ENCODE peak calls at places on chromosomes 16 and 17, in seven cellular contexts. V is neuronal stem cell, X is H9, F is mesendoderm, T is mesenchymal stem cell, D is H1, Q is trophoblast cell. R is an unnamed sample.

GRCh38 chr17:4206945-4207344 is 56.8 kb downstream of the ANKFY1 start:
- DNase-seq in V (no peak), X (peak; percentile 9), F (no peak), T (no peak), D (no peak), Q (no peak), R (no peak)

GRCh38 chr16:79381552-79382042 is 218.9 kb downstream of the MAF start:
- DNase-seq in V (no peak), X (no peak), F (no peak), T (peak; percentile 76), D (no peak), Q (no peak), R (no peak)

GRCh38 chr16:2692948-2693651 is 10.8 kb downstream of the KCTD5 start:
- DNase-seq in V (no peak), X (peak; percentile 71), F (peak; percentile 45), T (peak; percentile 14), D (no peak), Q (no peak), R (peak; percentile 52)

GRCh38 chr17:31390748-31391495 is 553 bp upstream of the RAB11FIP4 start:
- DNase-seq in V (no peak), X (peak; percentile 69), F (peak; percentile 32), T (peak; percentile 9), D (no peak), Q (peak; percentile 63), R (no peak)

GRCh38 chr17:45973099-45973838 is 25.8 kb upstream of the STH start:
- DNase-seq in V (no peak), X (no peak), F (no peak), T (no peak), D (no peak), Q (no peak), R (no peak)

GRCh38 chr17:3695723-3696411 is at the start of gene P2RX5:
- DNase-seq in V (peak; percentile 43), X (peak; percentile 84), F (peak; percentile 72), T (peak; percentile 38), D (no peak), Q (no peak), R (no peak)

GRCh38 chr17:47870042-47870441 is 19.1 kb upstream of the SP6 start:
- DNase-seq in V (no peak), X (no peak), F (peak; percentile 73), T (no peak), D (no peak), Q (no peak), R (no peak)

GRCh38 chr16:85868495-85868894 is 30.5 kb upstream of the IRF8 start:
- DNase-seq in V (no peak), X (no peak), F (no peak), T (no peak), D (no peak), Q (no peak), R (no peak)

GRCh38 chr17:39194985-39195524 is 2.4 kb downstream of the CACNB1 start:
- DNase-seq in V (peak; percentile 38), X (peak; percentile 80), F (peak; percentile 80), T (no peak), D (no peak), Q (no peak), R (no peak)

GRCh38 chr17:60971515-60972369 is 294.1 kb downstream of the BCAS3 start:
- DNase-seq in V (peak; percentile 37), X (peak; percentile 64), F (peak; percentile 56), T (peak; percentile 75), D (peak; percentile 5), Q (peak; percentile 36), R (peak; percentile 80)

GRCh38 chr17:41413353-41413752 is 11.0 kb downstream of the KRT37 start:
- DNase-seq in V (no peak), X (peak; percentile 61), F (peak; percentile 71), T (no peak), D (no peak), Q (no peak), R (peak; percentile 12)

GRCh38 chr17:69448431-69449102 is 34.1 kb downstream of the MAP2K6 start:
- DNase-seq in V (peak; percentile 73), X (peak; percentile 96), F (peak; percentile 98), T (peak; percentile 16), D (peak; percentile 83), Q (no peak), R (no peak)

DNA sequence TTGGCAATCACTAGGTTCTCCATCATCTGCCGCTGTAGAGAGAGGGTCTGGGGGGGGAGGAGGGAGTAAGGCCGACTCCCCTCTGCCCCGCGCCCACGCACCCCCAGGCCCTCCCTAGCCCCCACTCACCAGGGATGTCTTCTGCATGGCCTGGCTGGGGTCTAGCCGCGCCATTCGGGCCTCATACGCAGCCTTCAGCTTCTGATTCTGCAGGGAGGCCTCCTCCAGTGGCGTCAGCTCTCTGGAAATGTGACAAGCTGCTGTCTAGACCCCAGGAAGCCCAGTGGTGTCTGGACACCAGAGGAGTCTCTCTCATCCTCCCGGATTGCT is 8.3 kb downstream of the VPS9D1 start:
- DNase-seq in V (no peak), X (no peak), F (peak; percentile 33), T (peak; percentile 59), D (no peak), Q (no peak), R (peak; percentile 28)
- H4K8ac ChIP-seq in V (no peak overlapping the region), X (no peak overlapping the region), F (no peak overlapping the region), T (peak overlapping the region; percentile 39), D (no peak overlapping the region), Q (no peak overlapping the region), R (no peak overlapping the region)

DNA sequence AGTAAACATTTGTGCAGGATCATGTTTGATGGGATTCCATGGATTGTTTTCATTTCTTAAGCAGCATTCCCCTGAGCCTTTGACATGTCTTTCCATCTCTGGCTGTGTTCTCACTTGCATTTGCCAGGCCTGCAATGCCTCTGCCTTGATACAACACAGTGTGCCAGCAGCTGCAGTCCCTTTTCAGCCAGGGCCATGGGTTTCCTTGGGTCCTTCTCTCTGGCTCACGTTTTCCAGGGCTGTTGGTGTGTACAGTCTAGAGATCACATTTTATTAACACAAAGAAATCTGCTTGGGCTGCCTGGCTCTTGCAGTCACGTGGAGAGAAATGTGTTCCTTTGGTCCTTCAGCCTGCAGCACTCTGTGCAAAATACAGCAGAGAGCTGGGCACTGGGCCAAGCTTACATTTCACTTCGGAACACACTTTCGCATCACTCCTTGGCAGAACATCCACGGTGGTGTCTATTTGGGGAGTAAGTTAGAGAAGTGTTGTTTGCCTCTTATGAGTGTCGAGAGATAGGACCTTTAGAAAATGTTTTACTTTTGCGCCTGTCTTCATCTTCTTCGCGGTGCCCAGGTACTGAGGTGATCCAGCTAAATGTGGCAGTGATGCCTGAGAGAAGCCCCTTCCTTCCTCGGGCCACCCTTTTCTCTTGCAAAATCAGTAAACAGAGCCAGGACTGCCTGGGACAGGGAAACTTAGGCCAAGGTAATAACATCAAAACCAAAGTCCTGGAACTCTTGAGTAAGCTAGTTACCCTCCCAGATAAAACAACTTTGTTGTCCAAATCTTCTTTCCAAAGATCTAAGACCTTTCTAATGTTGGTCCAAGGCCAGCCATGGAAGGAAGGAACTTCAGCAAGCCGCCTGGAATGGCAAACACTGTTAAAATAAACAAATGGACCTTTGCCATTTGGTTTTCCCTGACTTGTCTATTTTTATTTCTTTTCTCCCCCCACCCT is 20.9 kb downstream of the HLF start:
- DNase-seq in V (no peak), X (no peak), F (no peak), T (no peak), D (no peak), Q (peak; percentile 31), R (peak; percentile 68)
- H3K4me1 ChIP-seq in V (no peaks in the 10 kb centered on the region), X (no peaks in the 10 kb centered on the region), F (no peaks in the 10 kb centered on the region), T (no peaks in the 10 kb centered on the region), D (no peaks in the 10 kb centered on the region), Q (peaks cover 4% of the 10 kb centered on the region), R (peaks cover 5% of the 10 kb centered on the region)

GRCh38 chr16:87741700-87742415 is 23.9 kb downstream of the KLHDC4 start:
- DNase-seq in V (no peak), X (no peak), F (no peak), T (no peak), D (no peak), Q (no peak), R (no peak)

GRCh38 chr16:87747626-87748025 is 18.2 kb downstream of the KLHDC4 start:
- DNase-seq in V (no peak), X (peak; percentile 36), F (peak; percentile 10), T (no peak), D (no peak), Q (no peak), R (no peak)

GRCh38 chr16:87742781-87743490 is 22.9 kb downstream of the KLHDC4 start:
- DNase-seq in V (no peak), X (no peak), F (no peak), T (no peak), D (no peak), Q (no peak), R (no peak)

GRCh38 chr16:87746178-87746577 is 19.6 kb downstream of the KLHDC4 start:
- DNase-seq in V (no peak), X (no peak), F (no peak), T (no peak), D (no peak), Q (no peak), R (no peak)

GRCh38 chr16:87744750-87745514 is 20.9 kb downstream of the KLHDC4 start:
- DNase-seq in V (no peak), X (no peak), F (no peak), T (no peak), D (no peak), Q (no peak), R (no peak)
- H4K8ac ChIP-seq in V (no peak overlapping the region), X (no peak overlapping the region), F (no peak overlapping the region), T (no peak overlapping the region), D (no peak overlapping the region), Q (no peak overlapping the region), R (no peak overlapping the region)

GRCh38 chr16:68235105-68235881 is 634 bp downstream of the ESRP2 start:
- DNase-seq in V (no peak), X (peak; percentile 64), F (peak; percentile 76), T (no peak), D (no peak), Q (peak; percentile 88), R (no peak)

GRCh38 chr16:68234188-68235104 is 1.5 kb downstream of the ESRP2 start:
- DNase-seq in V (no peak), X (peak; percentile 86), F (peak; percentile 45), T (no peak), D (no peak), Q (peak; percentile 88), R (no peak)

GRCh38 chr16:68236804-68237242 is 896 bp upstream of the ESRP2 start:
- DNase-seq in V (no peak), X (no peak), F (no peak), T (no peak), D (no peak), Q (no peak), R (no peak)

GRCh38 chr16:68237243-68238028 is 1.5 kb upstream of the ESRP2 start:
- DNase-seq in V (peak; percentile 98), X (peak; percentile 99), F (peak; percentile 100), T (peak; percentile 97), D (peak; percentile 97), Q (peak; percentile 96), R (peak; percentile 96)

DNA sequence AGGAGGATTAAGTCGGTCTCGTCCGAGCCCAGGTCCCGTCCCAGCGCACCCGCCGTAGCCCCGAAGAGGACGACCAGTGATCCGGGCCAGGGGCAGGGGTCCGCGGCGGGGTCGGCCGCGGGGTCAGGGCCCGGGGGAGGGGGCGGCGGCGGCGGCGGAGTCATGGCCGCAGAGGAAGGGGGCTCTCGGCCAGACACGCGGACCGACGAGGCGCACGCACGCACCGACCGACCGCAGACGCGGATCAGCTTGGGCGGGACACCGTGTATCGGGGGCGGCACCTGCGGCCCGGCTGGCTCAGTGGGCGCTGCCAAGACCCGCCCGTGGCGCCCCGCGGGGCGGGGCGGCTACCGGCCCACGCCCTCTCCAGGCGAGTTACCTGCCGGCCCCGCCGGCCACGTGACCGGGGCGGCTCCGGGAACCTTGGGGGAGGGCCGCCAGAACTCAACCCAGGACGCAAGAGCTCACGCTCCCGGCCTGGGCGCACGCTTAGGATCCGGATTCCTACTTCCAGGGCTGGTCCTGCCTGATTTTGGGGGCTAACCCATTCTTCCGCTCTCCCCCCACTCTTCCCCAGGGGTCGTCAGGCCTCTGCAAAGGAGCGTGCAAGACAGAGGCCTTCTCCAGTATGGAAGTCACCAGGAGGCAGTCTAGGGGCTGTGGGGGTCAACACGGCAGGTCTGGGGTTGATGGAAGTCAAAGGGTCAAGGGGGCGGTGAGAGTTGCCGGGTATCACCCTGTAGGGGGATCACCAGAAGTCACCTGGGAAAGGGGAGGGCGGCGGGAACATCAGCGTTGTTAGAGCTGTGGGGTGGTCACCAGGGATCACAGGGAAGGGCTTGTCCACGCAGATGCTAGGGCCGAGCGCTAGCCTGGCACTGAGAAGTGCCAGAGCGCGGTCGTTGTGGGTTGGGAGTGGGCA is at the start of gene ESRP2:
- DNase-seq in V (no peak), X (peak; percentile 89), F (peak; percentile 80), T (no peak), D (peak; percentile 73), Q (peak; percentile 69), R (no peak)
- H3K4me1 ChIP-seq in V (peaks cover 18% of the 10 kb centered on the region), X (no peaks in the 10 kb centered on the region), F (peaks cover 4% of the 10 kb centered on the region), T (peaks cover 37% of the 10 kb centered on the region), D (peaks cover 28% of the 10 kb centered on the region), Q (peaks cover 31% of the 10 kb centered on the region), R (peaks cover 10% of the 10 kb centered on the region)